ENCODE peak calls at places on chromosomes 13 and 19, in seven cellular contexts. F is tibial nerve, D is keratinocyte, T is lower lobe of right lung, C is prostate gland, I is fibroblast of pulmonary artery, B is GM10248. V is an unnamed sample.

GRCh38 chr19:49425922-49426592 is 869 bp downstream of the GFY start:
- DNase-seq in F (no peak), D (no peak), T (no peak), C (no peak), I (no peak), B (no peak), V (no peak)

GRCh38 chr19:4366666-4367335 is 23.4 kb downstream of the MPND start:
- DNase-seq in F (no peak), D (no peak), T (no peak), C (no peak), I (no peak), B (no peak), V (no peak)

GRCh38 chr19:44653977-44654784 is 10.5 kb downstream of the PVR start:
- DNase-seq in F (peak; percentile 61), D (no peak), T (peak; percentile 88), C (peak; percentile 58), I (peak; percentile 58), B (peak; percentile 87), V (peak; percentile 63)

GRCh38 chr19:44552324-44552723 is 22.8 kb upstream of the CEACAM20 start:
- DNase-seq in F (no peak), D (no peak), T (no peak), C (no peak), I (peak; percentile 29), B (no peak), V (no peak)

GRCh38 chr19:13172335-13173128 is 22.3 kb downstream of the IER2 start:
- DNase-seq in F (peak; percentile 44), D (no peak), T (peak; percentile 87), C (peak; percentile 58), I (peak; percentile 75), B (peak; percentile 26), V (peak; percentile 87)

GRCh38 chr19:461664-462551 is 1.1 kb upstream of the SHC2 start:
- DNase-seq in F (no peak), D (no peak), T (no peak), C (peak; percentile 53), I (no peak), B (no peak), V (peak; percentile 27)

GRCh38 chr19:7870571-7871279 is 3.5 kb downstream of the PRR36 start:
- DNase-seq in F (no peak), D (no peak), T (no peak), C (no peak), I (peak; percentile 36), B (peak; percentile 69), V (no peak)

GRCh38 chr13:95002968-95003813 is 290.8 kb upstream of the SOX21 start:
- DNase-seq in F (no peak), D (no peak), T (no peak), C (no peak), I (no peak), B (no peak), V (peak; percentile 30)

GRCh38 chr19:15247107-15248014 is 15.1 kb upstream of the EPHX3 start:
- DNase-seq in F (no peak), D (no peak), T (no peak), C (no peak), I (no peak), B (no peak), V (no peak)

GRCh38 chr13:33725340-33725739 is 92.6 kb upstream of the RFC3 start:
- DNase-seq in F (no peak), D (no peak), T (no peak), C (no peak), I (no peak), B (no peak), V (no peak)

GRCh38 chr19:16051254-16052025 is 24.9 kb upstream of the TPM4 start:
- DNase-seq in F (no peak), D (no peak), T (peak; percentile 20), C (no peak), I (peak; percentile 39), B (peak; percentile 18), V (no peak)

GRCh38 chr19:35120492-35120891 is 4.9 kb downstream of the FXYD3 start:
- DNase-seq in F (no peak), D (peak; percentile 92), T (no peak), C (no peak), I (peak; percentile 23), B (no peak), V (peak; percentile 69)

GRCh38 chr19:48752511-48753365 is at the start of gene FUT1:
- DNase-seq in F (no peak), D (peak; percentile 48), T (peak; percentile 83), C (peak; percentile 89), I (no peak), B (no peak), V (peak; percentile 49)

GRCh38 chr13:107730835-107731234 is 484.5 kb downstream of the LIG4 start:
- DNase-seq in F (no peak), D (no peak), T (no peak), C (no peak), I (peak; percentile 18), B (no peak), V (no peak)

GRCh38 chr13:89726690-89727435 is 1620.6 kb upstream of the MIR17HG start:
- DNase-seq in F (no peak), D (peak; percentile 69), T (no peak), C (no peak), I (peak; percentile 76), B (no peak), V (no peak)

GRCh38 chr19:33486936-33487793 is 34.4 kb downstream of the PEPD start:
- DNase-seq in F (no peak), D (no peak), T (peak; percentile 28), C (no peak), I (no peak), B (no peak), V (no peak)

GRCh38 chr19:33395561-33396550 is 22.3 kb downstream of the CEBPG start:
- DNase-seq in F (peak; percentile 59), D (no peak), T (peak; percentile 72), C (peak; percentile 39), I (peak; percentile 66), B (no peak), V (peak; percentile 63)

GRCh38 chr13:25292301-25292700 is 5.0 kb upstream of the MTMR6 start:
- DNase-seq in F (no peak), D (no peak), T (no peak), C (no peak), I (no peak), B (no peak), V (peak; percentile 57)

GRCh38 chr19:31226536-31226935 is 122.7 kb downstream of the TSHZ3 start:
- DNase-seq in F (no peak), D (no peak), T (no peak), C (no peak), I (no peak), B (no peak), V (peak; percentile 59)

GRCh38 chr19:1855828-1856255 is 7.5 kb downstream of the KLF16 start:
- DNase-seq in F (no peak), D (no peak), T (no peak), C (no peak), I (no peak), B (no peak), V (no peak)

GRCh38 chr13:87667686-87668085 is 3.5 kb upstream of the SLITRK5 start:
- DNase-seq in F (no peak), D (no peak), T (no peak), C (no peak), I (no peak), B (no peak), V (no peak)

GRCh38 chr19:2727640-2727944 is 6.4 kb upstream of the DIRAS1 start:
- DNase-seq in F (no peak), D (no peak), T (no peak), C (no peak), I (no peak), B (no peak), V (no peak)

GRCh38 chr13:31891472-31891871 is 140.1 kb upstream of the FRY start:
- DNase-seq in F (no peak), D (no peak), T (no peak), C (no peak), I (no peak), B (no peak), V (no peak)

GRCh38 chr13:48873598-48873997 is 102.1 kb upstream of the FNDC3A start:
- DNase-seq in F (no peak), D (peak; percentile 25), T (no peak), C (no peak), I (peak; percentile 20), B (no peak), V (peak; percentile 88)

GRCh38 chr19:6719992-6720368 is 470 bp downstream of the C3 start:
- DNase-seq in F (no peak), D (no peak), T (no peak), C (no peak), I (no peak), B (no peak), V (no peak)

GRCh38 chr13:28313579-28313978 is 175.2 kb downstream of the PAN3 start:
- DNase-seq in F (no peak), D (no peak), T (no peak), C (no peak), I (peak; percentile 77), B (peak; percentile 32), V (no peak)
- TF ChIP-seq CTCF in F (no peak), D (no peak), T (peak; percentile 21), C (no peak), I (peak; percentile 43), B (peak; percentile 22), V (no peak)

DNA sequence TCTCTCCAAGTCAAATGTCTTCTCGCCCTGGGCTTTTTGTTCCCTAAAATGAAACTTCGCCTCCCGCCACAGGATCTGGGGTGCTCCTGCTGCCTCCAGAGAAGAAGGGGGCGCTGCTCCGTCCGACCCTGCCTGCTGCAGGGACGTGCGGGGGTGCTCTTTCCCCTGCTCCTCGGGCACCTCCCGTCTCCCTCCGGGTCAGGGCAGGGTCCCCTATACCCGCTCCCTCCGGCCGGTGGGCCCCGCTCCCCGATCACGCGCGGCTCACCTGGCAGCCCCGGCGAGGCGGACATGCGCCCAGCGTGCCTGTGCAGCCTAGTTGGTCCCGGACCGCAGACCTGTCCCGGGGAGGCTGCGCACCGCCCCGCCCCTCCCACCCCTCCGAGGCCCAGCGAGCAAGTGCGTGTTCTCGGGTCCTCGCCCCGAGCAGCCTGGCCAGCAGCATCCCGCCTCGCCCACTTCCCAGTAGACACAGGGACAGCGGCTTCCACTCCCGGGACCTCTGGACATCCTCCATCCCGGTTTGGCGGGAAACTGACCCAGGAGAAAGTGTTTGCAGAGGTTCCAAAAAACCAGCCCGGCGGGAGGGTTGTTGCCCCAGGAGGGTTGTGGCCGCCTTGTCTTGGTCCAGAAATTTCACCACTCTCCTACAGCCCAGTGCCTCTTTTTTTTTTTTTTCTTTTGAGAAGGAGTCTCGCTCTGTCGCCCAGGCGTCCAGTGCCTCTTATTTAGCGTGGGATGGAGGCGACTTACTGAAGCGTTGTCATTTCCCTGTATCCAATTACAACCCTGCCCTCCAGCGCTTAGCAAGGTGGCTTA is at the start of gene OXGR1:
- DNase-seq in F (no peak), D (no peak), T (peak; percentile 46), C (no peak), I (no peak), B (no peak), V (peak; percentile 27)
- TF ChIP-seq CTCF in F (no peak), D (no peak), T (no peak), C (no peak), I (no peak), B (no peak), V (no peak)

GRCh38 chr13:101757446-101758039 is 305.1 kb downstream of the ITGBL1 start:
- DNase-seq in F (no peak), D (peak; percentile 0), T (no peak), C (no peak), I (peak; percentile 47), B (peak; percentile 18), V (peak; percentile 18)
- TF ChIP-seq CTCF in F (peak; percentile 46), D (peak; percentile 50), T (peak; percentile 34), C (no peak), I (peak; percentile 37), B (peak; percentile 35), V (peak; percentile 47)

DNA sequence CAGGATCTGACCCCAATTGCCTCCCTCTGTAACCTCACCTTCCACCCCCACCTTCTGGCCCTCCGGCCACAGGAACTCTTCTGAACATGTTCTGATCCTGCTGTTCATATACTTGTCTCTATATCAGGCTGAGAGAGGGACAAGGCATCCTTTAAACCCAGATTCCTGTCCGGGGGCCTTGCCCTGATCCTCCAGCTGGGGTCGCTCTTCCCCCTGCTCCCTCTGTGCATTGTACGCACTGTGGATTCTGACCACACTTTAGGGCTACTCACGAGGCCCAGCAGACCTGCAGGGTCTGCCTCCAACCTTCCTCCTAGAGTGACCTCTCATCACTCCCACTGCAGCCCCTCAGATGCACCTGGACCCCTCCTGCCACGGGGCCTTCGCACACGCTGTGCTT is 269.3 kb downstream of the UQCRFS1 start:
- DNase-seq in F (no peak), D (no peak), T (no peak), C (no peak), I (no peak), B (no peak), V (no peak)
- TF ChIP-seq CTCF in F (no peak), D (no peak), T (no peak), C (no peak), I (no peak), B (no peak), V (no peak)